ENCODE peak calls at places on chromosomes 6 and 20, in ten cellular contexts. U, L, T, Z, B, X, Q, N, G and J are unnamed samples.

GRCh38 chr6:11139051-11139960 is 27.8 kb upstream of the ERVFRD-1 start:
- DNase-seq in U (no peak), L (no peak), T (no peak), Z (no peak), B (no peak), X (no peak), Q (no peak), N (no peak), G (peak), J (no peak)

GRCh38 chr6:15994814-15995459 is 133.9 kb upstream of the MYLIP start:
- DNase-seq in U (no peak), L (no peak), T (no peak), Z (no peak), B (no peak), X (no peak), Q (no peak), N (no peak), G (no peak), J (no peak)

GRCh38 chr6:15616266-15616665 is 46.6 kb downstream of the DTNBP1 start:
- DNase-seq in U (no peak), L (no peak), T (no peak), Z (no peak), B (no peak), X (no peak), Q (no peak), N (no peak), G (no peak), J (no peak)

GRCh38 chr6:52503853-52504777 is 72.7 kb downstream of the TRAM2 start:
- DNase-seq in U (peak), L (no peak), T (no peak), Z (peak), B (no peak), X (peak), Q (no peak), N (peak), G (peak), J (no peak)

GRCh38 chr6:73732845-73733675 is 37.1 kb downstream of the CD109 start:
- DNase-seq in U (peak), L (peak), T (peak), Z (peak), B (peak), X (peak), Q (peak), N (peak), G (peak), J (peak)

GRCh38 chr20:1900321-1900791 is 5.1 kb downstream of the SIRPA start:
- DNase-seq in U (peak), L (peak), T (no peak), Z (peak), B (no peak), X (no peak), Q (no peak), N (peak), G (peak), J (peak)

GRCh38 chr6:44342489-44342888 is at the start of gene SPATS1:
- DNase-seq in U (peak), L (no peak), T (no peak), Z (no peak), B (no peak), X (no peak), Q (no peak), N (peak), G (peak), J (no peak)

GRCh38 chr6:152267967-152268845 is 369.0 kb downstream of the SYNE1 start:
- DNase-seq in U (no peak), L (peak), T (peak), Z (no peak), B (no peak), X (no peak), Q (no peak), N (peak), G (peak), J (no peak)

GRCh38 chr6:108541843-108542795 is 18.6 kb upstream of the FOXO3 start:
- DNase-seq in U (peak), L (peak), T (peak), Z (peak), B (peak), X (peak), Q (peak), N (peak), G (peak), J (peak)

GRCh38 chr6:162442675-162443074 is 284.9 kb downstream of the PRKN start:
- DNase-seq in U (peak), L (no peak), T (no peak), Z (peak), B (no peak), X (no peak), Q (peak), N (no peak), G (no peak), J (no peak)

GRCh38 chr6:14882394-14883073 is 363.3 kb upstream of the JARID2 start:
- DNase-seq in U (no peak), L (no peak), T (no peak), Z (no peak), B (no peak), X (no peak), Q (no peak), N (no peak), G (peak), J (no peak)

GRCh38 chr6:38346291-38347079 is 293.2 kb downstream of the BTBD9 start:
- DNase-seq in U (no peak), L (no peak), T (no peak), Z (no peak), B (no peak), X (no peak), Q (no peak), N (no peak), G (peak), J (no peak)

GRCh38 chr6:16305246-16305725 is 66.9 kb downstream of the GMPR start:
- DNase-seq in U (no peak), L (peak), T (no peak), Z (no peak), B (peak), X (no peak), Q (no peak), N (no peak), G (no peak), J (no peak)

GRCh38 chr6:5115168-5115567 is 30.0 kb downstream of the PPP1R3G start:
- DNase-seq in U (no peak), L (no peak), T (no peak), Z (no peak), B (no peak), X (peak), Q (no peak), N (no peak), G (peak), J (no peak)

GRCh38 chr6:56962451-56962850 is 7.5 kb downstream of the BEND6 start:
- DNase-seq in U (no peak), L (no peak), T (no peak), Z (no peak), B (no peak), X (no peak), Q (no peak), N (no peak), G (no peak), J (no peak)

GRCh38 chr6:27129917-27130316 is 117.6 kb upstream of the PRSS16 start:
- DNase-seq in U (no peak), L (no peak), T (no peak), Z (no peak), B (no peak), X (no peak), Q (no peak), N (no peak), G (no peak), J (no peak)

GRCh38 chr6:35368038-35368887 is 25.9 kb downstream of the PPARD start:
- DNase-seq in U (no peak), L (no peak), T (peak), Z (no peak), B (no peak), X (no peak), Q (no peak), N (no peak), G (peak), J (no peak)

GRCh38 chr20:1702288-1702687 is 44.7 kb upstream of the SIRPG start:
- DNase-seq in U (no peak), L (no peak), T (no peak), Z (no peak), B (no peak), X (no peak), Q (no peak), N (no peak), G (peak), J (no peak)

GRCh38 chr20:3412600-3413392 is 5.3 kb upstream of the DNAAF9 start:
- DNase-seq in U (no peak), L (no peak), T (no peak), Z (no peak), B (no peak), X (no peak), Q (no peak), N (no peak), G (no peak), J (no peak)

GRCh38 chr6:125871365-125871764 is 80.6 kb downstream of the NCOA7 start:
- DNase-seq in U (no peak), L (no peak), T (no peak), Z (no peak), B (no peak), X (no peak), Q (no peak), N (peak), G (peak), J (no peak)

GRCh38 chr6:123055266-123055665 is 59.2 kb downstream of the CLVS2 start:
- DNase-seq in U (no peak), L (no peak), T (no peak), Z (no peak), B (no peak), X (no peak), Q (no peak), N (no peak), G (no peak), J (no peak)

GRCh38 chr6:165556116-165556843 is 106.8 kb downstream of the PDE10A start:
- DNase-seq in U (no peak), L (no peak), T (no peak), Z (no peak), B (no peak), X (no peak), Q (no peak), N (peak), G (peak), J (no peak)

GRCh38 chr6:143401636-143402370 is 48.7 kb downstream of the ADAT2 start:
- DNase-seq in U (no peak), L (no peak), T (no peak), Z (no peak), B (no peak), X (no peak), Q (no peak), N (no peak), G (no peak), J (no peak)

GRCh38 chr6:78832091-78832808 is 35.1 kb upstream of the IRAK1BP1 start:
- DNase-seq in U (no peak), L (no peak), T (no peak), Z (no peak), B (no peak), X (no peak), Q (no peak), N (no peak), G (peak), J (no peak)

GRCh38 chr20:37922016-37922415 is 19.1 kb downstream of the VSTM2L start:
- DNase-seq in U (no peak), L (no peak), T (no peak), Z (no peak), B (no peak), X (no peak), Q (no peak), N (no peak), G (no peak), J (no peak)

GRCh38 chr20:62921119-62921687 is 5.1 kb downstream of the DIDO1 start:
- DNase-seq in U (no peak), L (peak), T (peak), Z (no peak), B (no peak), X (peak), Q (no peak), N (peak), G (peak), J (no peak)

GRCh38 chr20:10462516-10462915 is 27.4 kb downstream of the SLX4IP start:
- DNase-seq in U (no peak), L (no peak), T (no peak), Z (no peak), B (no peak), X (no peak), Q (no peak), N (no peak), G (no peak), J (no peak)

GRCh38 chr6:151784441-151785214 is 22.9 kb upstream of the ESR1 start:
- DNase-seq in U (no peak), L (no peak), T (no peak), Z (no peak), B (no peak), X (no peak), Q (no peak), N (no peak), G (peak), J (no peak)

GRCh38 chr20:43666376-43667328 is at the start of gene MYBL2:
- DNase-seq in U (no peak), L (peak), T (peak), Z (no peak), B (peak), X (peak), Q (no peak), N (peak), G (peak), J (no peak)

GRCh38 chr6:34982424-34982852 is 93.4 kb downstream of the ANKS1A start:
- DNase-seq in U (peak), L (no peak), T (no peak), Z (no peak), B (no peak), X (peak), Q (no peak), N (no peak), G (peak), J (peak)

GRCh38 chr20:64079273-64080012 is at the start of gene RGS19:
- DNase-seq in U (peak), L (peak), T (peak), Z (peak), B (peak), X (peak), Q (no peak), N (peak), G (peak), J (peak)

GRCh38 chr20:17845701-17846475 is 122.7 kb downstream of the SNX5 start:
- DNase-seq in U (no peak), L (no peak), T (no peak), Z (no peak), B (no peak), X (no peak), Q (no peak), N (no peak), G (no peak), J (no peak)

GRCh38 chr20:58875541-58876134 is 23.1 kb downstream of the GNAS start:
- DNase-seq in U (no peak), L (no peak), T (no peak), Z (no peak), B (no peak), X (no peak), Q (no peak), N (no peak), G (no peak), J (no peak)

GRCh38 chr6:35213824-35214756 is at the start of gene SCUBE3:
- DNase-seq in U (peak), L (peak), T (peak), Z (no peak), B (peak), X (no peak), Q (no peak), N (peak), G (peak), J (no peak)

GRCh38 chr6:159700970-159701369 is 7.9 kb upstream of the SOD2 start:
- DNase-seq in U (no peak), L (no peak), T (no peak), Z (no peak), B (no peak), X (no peak), Q (no peak), N (no peak), G (peak), J (no peak)

GRCh38 chr6:5302220-5302946 is 41.1 kb downstream of the FARS2 start:
- DNase-seq in U (no peak), L (peak), T (peak), Z (peak), B (no peak), X (no peak), Q (no peak), N (no peak), G (peak), J (no peak)

GRCh38 chr20:58706975-58707681 is 14.5 kb downstream of the NPEPL1 start:
- DNase-seq in U (no peak), L (no peak), T (peak), Z (no peak), B (no peak), X (peak), Q (no peak), N (no peak), G (no peak), J (no peak)